ENCODE peak calls at places on chromosome 4, in six cellular contexts. One of them, this sample, is unnamed.
A peak's percentile ranks its signal among the peaks of the same experiment; 100 is the strongest.

GRCh38 chr4:113657834-113658233 is 103.7 kb downstream of the CAMK2D start:
- DNase-seq in cardiac muscle cell: no peak
- DNase-seq in psoas muscle: no peak
- DNase-seq in brain microvascular endothelial cell: no peak
- DNase-seq in choroid plexus epithelial cell: peak; percentile 55
- DNase-seq in stomach: no peak
- DNase-seq in this sample: no peak

GRCh38 chr4:160182727-160183126 is 1079.8 kb downstream of the RAPGEF2 start:
- DNase-seq in cardiac muscle cell: no peak
- DNase-seq in psoas muscle: no peak
- DNase-seq in brain microvascular endothelial cell: no peak
- DNase-seq in choroid plexus epithelial cell: no peak
- DNase-seq in stomach: no peak
- DNase-seq in this sample: no peak

GRCh38 chr4:146114066-146114465 is 61.5 kb upstream of the LSM6 start:
- DNase-seq in choroid plexus epithelial cell: no peak
- DNase-seq in psoas muscle: no peak
- DNase-seq in stomach: no peak
- DNase-seq in brain microvascular endothelial cell: no peak
- DNase-seq in cardiac muscle cell: no peak
- DNase-seq in this sample: no peak

GRCh38 chr4:15577508-15577907 is 77.6 kb downstream of the FBXL5 start:
- DNase-seq in psoas muscle: no peak
- DNase-seq in cardiac muscle cell: no peak
- DNase-seq in stomach: no peak
- DNase-seq in brain microvascular endothelial cell: peak; percentile 11
- DNase-seq in choroid plexus epithelial cell: peak; percentile 69
- DNase-seq in this sample: peak; percentile 13

GRCh38 chr4:56786955-56787354 is 34.5 kb downstream of the SPINK2 start:
- DNase-seq in stomach: peak; percentile 28
- DNase-seq in psoas muscle: peak; percentile 27
- DNase-seq in choroid plexus epithelial cell: peak; percentile 73
- DNase-seq in brain microvascular endothelial cell: peak; percentile 82
- DNase-seq in cardiac muscle cell: no peak
- DNase-seq in this sample: peak; percentile 89

GRCh38 chr4:186805020-186805820 is 81.6 kb upstream of the FAT1 start:
- DNase-seq in stomach: no peak
- DNase-seq in psoas muscle: no peak
- DNase-seq in brain microvascular endothelial cell: no peak
- DNase-seq in cardiac muscle cell: no peak
- DNase-seq in choroid plexus epithelial cell: no peak
- DNase-seq in this sample: no peak

GRCh38 chr4:177673980-177674504 is 231.8 kb upstream of the AGA start:
- DNase-seq in stomach: no peak
- DNase-seq in psoas muscle: no peak
- DNase-seq in choroid plexus epithelial cell: no peak
- DNase-seq in cardiac muscle cell: no peak
- DNase-seq in brain microvascular endothelial cell: no peak
- DNase-seq in this sample: no peak

GRCh38 chr4:173403051-173403450 is 4.1 kb upstream of the SCRG1 start:
- DNase-seq in choroid plexus epithelial cell: peak; percentile 56
- DNase-seq in psoas muscle: no peak
- DNase-seq in brain microvascular endothelial cell: no peak
- DNase-seq in cardiac muscle cell: no peak
- DNase-seq in stomach: no peak
- DNase-seq in this sample: no peak

GRCh38 chr4:87979810-87980209 is 4.3 kb downstream of the SPP1 start:
- DNase-seq in choroid plexus epithelial cell: no peak
- DNase-seq in stomach: no peak
- DNase-seq in psoas muscle: no peak
- DNase-seq in brain microvascular endothelial cell: no peak
- DNase-seq in cardiac muscle cell: no peak
- DNase-seq in this sample: no peak

GRCh38 chr4:1985780-1986577 is 22.8 kb downstream of the NELFA start:
- DNase-seq in brain microvascular endothelial cell: no peak
- DNase-seq in psoas muscle: no peak
- DNase-seq in choroid plexus epithelial cell: no peak
- DNase-seq in stomach: no peak
- DNase-seq in cardiac muscle cell: no peak
- DNase-seq in this sample: no peak

GRCh38 chr4:94530073-94530472 is 78.3 kb downstream of the PDLIM5 start:
- DNase-seq in brain microvascular endothelial cell: no peak
- DNase-seq in choroid plexus epithelial cell: no peak
- DNase-seq in stomach: no peak
- DNase-seq in psoas muscle: no peak
- DNase-seq in cardiac muscle cell: no peak
- DNase-seq in this sample: no peak

GRCh38 chr4:6941796-6942195 is 32.2 kb downstream of the TBC1D14 start:
- DNase-seq in stomach: no peak
- DNase-seq in psoas muscle: no peak
- DNase-seq in brain microvascular endothelial cell: no peak
- DNase-seq in cardiac muscle cell: no peak
- DNase-seq in choroid plexus epithelial cell: no peak
- DNase-seq in this sample: no peak

GRCh38 chr4:39279416-39279815 is 86.7 kb downstream of the RFC1 start:
- DNase-seq in cardiac muscle cell: no peak
- DNase-seq in psoas muscle: no peak
- DNase-seq in stomach: no peak
- DNase-seq in brain microvascular endothelial cell: no peak
- DNase-seq in choroid plexus epithelial cell: no peak
- DNase-seq in this sample: no peak

GRCh38 chr4:90171491-90171890 is 44.3 kb downstream of the CCSER1 start:
- DNase-seq in brain microvascular endothelial cell: no peak
- DNase-seq in psoas muscle: no peak
- DNase-seq in cardiac muscle cell: no peak
- DNase-seq in stomach: no peak
- DNase-seq in choroid plexus epithelial cell: no peak
- DNase-seq in this sample: no peak

GRCh38 chr4:2902126-2902525 is 58.5 kb downstream of the ADD1 start:
- DNase-seq in cardiac muscle cell: no peak
- DNase-seq in choroid plexus epithelial cell: peak; percentile 39
- DNase-seq in stomach: no peak
- DNase-seq in brain microvascular endothelial cell: no peak
- DNase-seq in psoas muscle: no peak
- DNase-seq in this sample: no peak

GRCh38 chr4:8914461-8915171 is 43.0 kb upstream of the HMX1 start:
- DNase-seq in brain microvascular endothelial cell: no peak
- DNase-seq in choroid plexus epithelial cell: no peak
- DNase-seq in stomach: peak; percentile 16
- DNase-seq in cardiac muscle cell: no peak
- DNase-seq in psoas muscle: no peak
- DNase-seq in this sample: no peak

GRCh38 chr4:182955411-182955810 is 38.2 kb upstream of the DCTD start:
- DNase-seq in stomach: no peak
- DNase-seq in choroid plexus epithelial cell: peak; percentile 13
- DNase-seq in brain microvascular endothelial cell: peak; percentile 56
- DNase-seq in cardiac muscle cell: no peak
- DNase-seq in psoas muscle: no peak
- DNase-seq in this sample: no peak

GRCh38 chr4:2432991-2433530 is 14.3 kb downstream of the CFAP99 start:
- DNase-seq in choroid plexus epithelial cell: peak; percentile 61
- DNase-seq in stomach: no peak
- DNase-seq in psoas muscle: peak; percentile 43
- DNase-seq in cardiac muscle cell: no peak
- DNase-seq in brain microvascular endothelial cell: peak; percentile 72
- DNase-seq in this sample: no peak

GRCh38 chr4:170109586-170110289 is 20.0 kb upstream of the AADAT start:
- DNase-seq in stomach: no peak
- DNase-seq in brain microvascular endothelial cell: no peak
- DNase-seq in psoas muscle: no peak
- DNase-seq in cardiac muscle cell: no peak
- DNase-seq in choroid plexus epithelial cell: peak; percentile 30
- DNase-seq in this sample: peak; percentile 45

GRCh38 chr4:3073158-3074077 is 920 bp downstream of the HTT-AS start:
- DNase-seq in choroid plexus epithelial cell: no peak
- DNase-seq in cardiac muscle cell: peak; percentile 30
- DNase-seq in psoas muscle: no peak
- DNase-seq in stomach: no peak
- DNase-seq in brain microvascular endothelial cell: no peak
- DNase-seq in this sample: no peak

GRCh38 chr4:91734682-91735081 is 569.1 kb upstream of the GRID2 start:
- DNase-seq in stomach: no peak
- DNase-seq in choroid plexus epithelial cell: peak; percentile 36
- DNase-seq in brain microvascular endothelial cell: no peak
- DNase-seq in cardiac muscle cell: no peak
- DNase-seq in psoas muscle: no peak
- DNase-seq in this sample: no peak

GRCh38 chr4:164931551-164932324 is 45.7 kb downstream of the TRIM61 start:
- DNase-seq in brain microvascular endothelial cell: peak; percentile 17
- DNase-seq in cardiac muscle cell: no peak
- DNase-seq in stomach: no peak
- DNase-seq in psoas muscle: no peak
- DNase-seq in choroid plexus epithelial cell: no peak
- DNase-seq in this sample: no peak

GRCh38 chr4:149029056-149029651 is 586.9 kb upstream of the NR3C2 start:
- DNase-seq in brain microvascular endothelial cell: no peak
- DNase-seq in cardiac muscle cell: no peak
- DNase-seq in choroid plexus epithelial cell: no peak
- DNase-seq in stomach: peak; percentile 57
- DNase-seq in psoas muscle: no peak
- DNase-seq in this sample: no peak

GRCh38 chr4:146124023-146124680 is 51.4 kb upstream of the LSM6 start:
- DNase-seq in stomach: no peak
- DNase-seq in psoas muscle: no peak
- DNase-seq in brain microvascular endothelial cell: no peak
- DNase-seq in cardiac muscle cell: no peak
- DNase-seq in choroid plexus epithelial cell: no peak
- DNase-seq in this sample: no peak

GRCh38 chr4:125849869-125850268 is 535.1 kb downstream of the FAT4 start:
- DNase-seq in cardiac muscle cell: no peak
- DNase-seq in brain microvascular endothelial cell: peak; percentile 6
- DNase-seq in psoas muscle: no peak
- DNase-seq in stomach: no peak
- DNase-seq in choroid plexus epithelial cell: peak; percentile 82
- DNase-seq in this sample: peak; percentile 46

GRCh38 chr4:52017809-52018208 is 2.4 kb downstream of the LRRC66 start:
- DNase-seq in psoas muscle: no peak
- DNase-seq in brain microvascular endothelial cell: no peak
- DNase-seq in stomach: no peak
- DNase-seq in choroid plexus epithelial cell: no peak
- DNase-seq in cardiac muscle cell: no peak
- DNase-seq in this sample: no peak

GRCh38 chr4:25970241-25970675 is 56.2 kb downstream of the SMIM20 start:
- DNase-seq in cardiac muscle cell: no peak
- DNase-seq in psoas muscle: peak; percentile 31
- DNase-seq in choroid plexus epithelial cell: peak; percentile 70
- DNase-seq in stomach: no peak
- DNase-seq in brain microvascular endothelial cell: no peak
- DNase-seq in this sample: no peak

GRCh38 chr4:15771419-15772058 is 6.6 kb upstream of the CD38 start:
- DNase-seq in brain microvascular endothelial cell: no peak
- DNase-seq in psoas muscle: no peak
- DNase-seq in choroid plexus epithelial cell: no peak
- DNase-seq in stomach: no peak
- DNase-seq in cardiac muscle cell: no peak
- DNase-seq in this sample: no peak

GRCh38 chr4:10697071-10697470 is 12.5 kb upstream of the CLNK start:
- DNase-seq in stomach: no peak
- DNase-seq in psoas muscle: no peak
- DNase-seq in cardiac muscle cell: no peak
- DNase-seq in choroid plexus epithelial cell: no peak
- DNase-seq in brain microvascular endothelial cell: no peak
- DNase-seq in this sample: no peak

GRCh38 chr4:61202638-61203495 is 2.7 kb downstream of the ADGRL3 start:
- DNase-seq in cardiac muscle cell: peak; percentile 15
- DNase-seq in brain microvascular endothelial cell: peak; percentile 37
- DNase-seq in stomach: no peak
- DNase-seq in psoas muscle: no peak
- DNase-seq in choroid plexus epithelial cell: peak; percentile 54
- DNase-seq in this sample: no peak

GRCh38 chr4:5524900-5525299 is 183.5 kb downstream of the EVC2 start:
- DNase-seq in brain microvascular endothelial cell: peak; percentile 83
- DNase-seq in stomach: no peak
- DNase-seq in cardiac muscle cell: no peak
- DNase-seq in psoas muscle: no peak
- DNase-seq in choroid plexus epithelial cell: peak; percentile 54
- DNase-seq in this sample: no peak

GRCh38 chr4:13992975-13993495 is 365.5 kb upstream of the BOD1L1 start:
- DNase-seq in choroid plexus epithelial cell: no peak
- DNase-seq in cardiac muscle cell: no peak
- DNase-seq in psoas muscle: no peak
- DNase-seq in brain microvascular endothelial cell: no peak
- DNase-seq in stomach: no peak
- DNase-seq in this sample: no peak
- H3K4me3 ChIP-seq in choroid plexus epithelial cell: no peak overlapping the region
- H3K4me3 ChIP-seq in cardiac muscle cell: no peak overlapping the region
- H3K4me3 ChIP-seq in psoas muscle: no peak overlapping the region
- H3K4me3 ChIP-seq in brain microvascular endothelial cell: no peak overlapping the region
- H3K4me3 ChIP-seq in stomach: no peak overlapping the region
- H3K4me3 ChIP-seq in this sample: no peak overlapping the region

DNA sequence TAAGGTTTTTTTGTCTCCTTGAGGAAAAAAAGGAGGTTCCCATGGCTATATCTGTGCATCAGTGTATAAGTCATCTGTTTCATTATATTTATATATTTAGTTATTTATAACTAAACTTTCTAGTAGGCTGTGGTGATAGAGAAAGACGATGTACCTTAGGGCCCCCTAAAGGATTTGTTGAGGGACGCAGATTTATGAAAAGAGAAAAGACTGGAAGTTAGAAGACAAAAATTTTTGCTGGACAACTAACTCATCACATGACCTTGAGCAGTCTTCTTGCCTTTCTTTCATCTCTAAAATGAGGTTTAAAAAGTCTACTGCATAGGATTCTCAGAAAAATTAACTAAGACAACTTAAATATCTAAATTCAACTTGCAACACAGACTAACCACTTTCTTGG is 6.1 kb downstream of the GASK1B start:
- DNase-seq in cardiac muscle cell: no peak
- DNase-seq in stomach: no peak
- DNase-seq in brain microvascular endothelial cell: no peak
- DNase-seq in psoas muscle: no peak
- DNase-seq in choroid plexus epithelial cell: no peak
- DNase-seq in this sample: no peak
- H3K4me3 ChIP-seq in cardiac muscle cell: no peak overlapping the region
- H3K4me3 ChIP-seq in stomach: no peak overlapping the region
- H3K4me3 ChIP-seq in brain microvascular endothelial cell: no peak overlapping the region
- H3K4me3 ChIP-seq in psoas muscle: peak overlapping the region; percentile 7
- H3K4me3 ChIP-seq in choroid plexus epithelial cell: no peak overlapping the region
- H3K4me3 ChIP-seq in this sample: peak overlapping the region; percentile 5

GRCh38 chr4:76782837-76783236 is 115.1 kb downstream of the SOWAHB start:
- DNase-seq in choroid plexus epithelial cell: peak; percentile 93
- DNase-seq in stomach: no peak
- DNase-seq in psoas muscle: no peak
- DNase-seq in brain microvascular endothelial cell: peak; percentile 74
- DNase-seq in cardiac muscle cell: no peak
- DNase-seq in this sample: peak; percentile 54
- H3K4me3 ChIP-seq in choroid plexus epithelial cell: no peak overlapping the region
- H3K4me3 ChIP-seq in stomach: no peak overlapping the region
- H3K4me3 ChIP-seq in psoas muscle: no peak overlapping the region
- H3K4me3 ChIP-seq in brain microvascular endothelial cell: peak overlapping the region; percentile 4
- H3K4me3 ChIP-seq in cardiac muscle cell: no peak overlapping the region
- H3K4me3 ChIP-seq in this sample: peak overlapping the region; percentile 31

GRCh38 chr4:168509786-168510185 is 12.9 kb downstream of the PALLD start:
- DNase-seq in choroid plexus epithelial cell: peak; percentile 93
- DNase-seq in brain microvascular endothelial cell: peak; percentile 40
- DNase-seq in stomach: no peak
- DNase-seq in psoas muscle: no peak
- DNase-seq in cardiac muscle cell: no peak
- DNase-seq in this sample: peak; percentile 67
- H3K4me3 ChIP-seq in choroid plexus epithelial cell: no peak overlapping the region
- H3K4me3 ChIP-seq in brain microvascular endothelial cell: no peak overlapping the region
- H3K4me3 ChIP-seq in stomach: no peak overlapping the region
- H3K4me3 ChIP-seq in psoas muscle: no peak overlapping the region
- H3K4me3 ChIP-seq in cardiac muscle cell: no peak overlapping the region
- H3K4me3 ChIP-seq in this sample: no peak overlapping the region

This sample was measured in skeletal muscle cell.